ENCODE peak calls at places on chromosomes 3 and 15, in four cellular contexts. D, S, B and C are unnamed samples.
A peak's percentile ranks its signal among the peaks of the same experiment; 100 is the strongest.

GRCh38 chr3:73144276-73144675 is 82.8 kb downstream of the EBLN2 start:
- DNase-seq in S (peak; percentile 46), D (no peak), B (no peak), C (peak; percentile 80)

GRCh38 chr15:60356832-60357231 is 41.0 kb downstream of the ANXA2 start:
- DNase-seq in D (no peak), S (no peak), B (no peak), C (no peak)

GRCh38 chr3:141530133-141530768 is 43.4 kb downstream of the RASA2 start:
- DNase-seq in B (peak; percentile 68), D (no peak), S (no peak), C (no peak)

GRCh38 chr15:60389261-60390077 is 8.3 kb downstream of the ANXA2 start:
- DNase-seq in S (no peak), D (no peak), B (no peak), C (no peak)

GRCh38 chr15:82850242-82850591 is 40.8 kb downstream of the WHAMM start:
- DNase-seq in S (no peak), D (no peak), B (no peak), C (no peak)

GRCh38 chr15:82919231-82919886 is 33.2 kb downstream of the HOMER2 start:
- DNase-seq in D (no peak), S (no peak), B (no peak), C (peak; percentile 57)

GRCh38 chr3:179463299-179463698 is 12.0 kb upstream of the GNB4 start:
- DNase-seq in D (no peak), S (no peak), B (no peak), C (no peak)

GRCh38 chr3:153210116-153210515 is 48.1 kb downstream of the RAP2B start:
- DNase-seq in S (no peak), D (no peak), B (no peak), C (no peak)

GRCh38 chr15:92898988-92899909 is 875 bp upstream of the CHD2 start:
- DNase-seq in S (no peak), D (no peak), B (no peak), C (no peak)

GRCh38 chr3:36489679-36490420 is 109.5 kb downstream of the STAC start:
- DNase-seq in B (no peak), S (no peak), D (no peak), C (no peak)

GRCh38 chr3:39262842-39263241 is 17.0 kb downstream of the CX3CR1 start:
- DNase-seq in S (no peak), B (no peak), D (no peak), C (no peak)

GRCh38 chr3:193585530-193585929 is 7.5 kb upstream of the OPA1 start:
- DNase-seq in S (no peak), B (no peak), D (no peak), C (no peak)

GRCh38 chr3:36362973-36363372 is 17.3 kb upstream of the STAC start:
- DNase-seq in S (no peak), D (no peak), B (no peak), C (no peak)

GRCh38 chr3:141064255-141064926 is 13.2 kb downstream of the SPSB4 start:
- DNase-seq in B (no peak), D (no peak), S (no peak), C (no peak)

GRCh38 chr3:37279858-37280257 is 105.5 kb upstream of the LRRFIP2 start:
- DNase-seq in D (no peak), S (no peak), B (no peak), C (no peak)

GRCh38 chr3:114994554-114995341 is 152.3 kb downstream of the ZBTB20 start:
- DNase-seq in B (no peak), S (no peak), D (no peak), C (no peak)

GRCh38 chr15:90869601-90870353 is 1.4 kb downstream of the FURIN start:
- DNase-seq in B (peak; percentile 29), S (peak; percentile 57), D (peak; percentile 69), C (peak; percentile 89)

GRCh38 chr3:72694398-72694797 is 153.8 kb downstream of the SHQ1 start:
- DNase-seq in D (no peak), B (no peak), S (no peak), C (no peak)